ENCODE peak calls at places on chromosomes 2 and 18, in ten cellular contexts. Z, S, T, L, C, R, O, M, J and W are unnamed samples.

GRCh38 chr2:118049140-118050128 is 35.6 kb upstream of the CCDC93 start:
- DNase-seq in Z (no peak), S (no peak), T (no peak), L (no peak), C (no peak), R (no peak), O (no peak), M (no peak), J (no peak), W (no peak)

GRCh38 chr2:98518106-98518505 is 73.4 kb downstream of the INPP4A start:
- DNase-seq in Z (peak; percentile 37), S (no peak), T (no peak), L (peak; percentile 45), C (no peak), R (no peak), O (no peak), M (peak; percentile 50), J (no peak), W (peak; percentile 40)

GRCh38 chr2:26086155-26086634 is 52.3 kb downstream of the RAB10 start:
- DNase-seq in Z (no peak), S (no peak), T (no peak), L (no peak), C (no peak), R (no peak), O (peak; percentile 36), M (no peak), J (no peak), W (no peak)

GRCh38 chr2:147630585-147630984 is 214.2 kb upstream of the ACVR2A start:
- DNase-seq in Z (no peak), S (no peak), T (no peak), L (no peak), C (no peak), R (no peak), O (no peak), M (no peak), J (no peak), W (no peak)

GRCh38 chr18:34990571-34990970 is 50.6 kb upstream of the MAPRE2 start:
- DNase-seq in Z (no peak), S (no peak), T (no peak), L (no peak), C (no peak), R (no peak), O (no peak), M (no peak), J (no peak), W (no peak)

GRCh38 chr2:23859983-23860382 is 66.9 kb downstream of the ATAD2B start:
- DNase-seq in Z (no peak), S (no peak), T (no peak), L (peak; percentile 4), C (no peak), R (no peak), O (no peak), M (no peak), J (no peak), W (no peak)

GRCh38 chr2:64356906-64357305 is 97.1 kb upstream of the LGALSL start:
- DNase-seq in Z (no peak), S (no peak), T (no peak), L (no peak), C (no peak), R (peak; percentile 77), O (no peak), M (no peak), J (no peak), W (no peak)

GRCh38 chr2:191907091-191907490 is 60.2 kb upstream of the CAVIN2 start:
- DNase-seq in Z (no peak), S (no peak), T (no peak), L (peak; percentile 9), C (no peak), R (no peak), O (no peak), M (no peak), J (no peak), W (no peak)

GRCh38 chr2:145692971-145693478 is 1173.1 kb upstream of the ZEB2 start:
- DNase-seq in Z (no peak), S (no peak), T (peak; percentile 37), L (peak; percentile 97), C (no peak), R (no peak), O (no peak), M (no peak), J (no peak), W (no peak)

GRCh38 chr2:221612171-221612570 is 40.1 kb upstream of the EPHA4 start:
- DNase-seq in Z (no peak), S (no peak), T (no peak), L (no peak), C (no peak), R (no peak), O (no peak), M (no peak), J (no peak), W (no peak)

GRCh38 chr2:26068602-26069298 is 34.9 kb downstream of the RAB10 start:
- DNase-seq in Z (peak; percentile 52), S (no peak), T (no peak), L (peak; percentile 95), C (no peak), R (no peak), O (peak; percentile 46), M (peak; percentile 18), J (no peak), W (peak; percentile 27)

GRCh38 chr2:205807758-205808157 is 125.5 kb downstream of the NRP2 start:
- DNase-seq in Z (no peak), S (no peak), T (no peak), L (no peak), C (no peak), R (no peak), O (no peak), M (no peak), J (no peak), W (no peak)

GRCh38 chr2:3463156-3463835 is 56.0 kb downstream of the ADI1 start:
- DNase-seq in Z (no peak), S (no peak), T (no peak), L (no peak), C (no peak), R (no peak), O (no peak), M (no peak), J (peak; percentile 42), W (no peak)

GRCh38 chr2:164928101-164928673 is 27.1 kb downstream of the SLC38A11 start:
- DNase-seq in Z (no peak), S (no peak), T (no peak), L (no peak), C (no peak), R (no peak), O (no peak), M (no peak), J (no peak), W (no peak)

GRCh38 chr18:36493349-36494281 is 196.1 kb downstream of the FHOD3 start:
- DNase-seq in Z (peak; percentile 64), S (no peak), T (no peak), L (no peak), C (no peak), R (no peak), O (no peak), M (no peak), J (no peak), W (no peak)

GRCh38 chr2:36572752-36573125 is 25.2 kb downstream of the FEZ2 start:
- DNase-seq in Z (no peak), S (no peak), T (no peak), L (no peak), C (no peak), R (no peak), O (no peak), M (no peak), J (no peak), W (no peak)

GRCh38 chr2:191041418-191042161 is 27.6 kb upstream of the STAT1 start:
- DNase-seq in Z (peak; percentile 36), S (no peak), T (no peak), L (peak; percentile 57), C (no peak), R (no peak), O (peak; percentile 63), M (no peak), J (no peak), W (no peak)

GRCh38 chr2:213609570-213610170 is 325.4 kb downstream of the SPAG16 start:
- DNase-seq in Z (no peak), S (no peak), T (no peak), L (no peak), C (no peak), R (no peak), O (no peak), M (no peak), J (no peak), W (no peak)

GRCh38 chr18:13323186-13323585 is 104.6 kb downstream of the LDLRAD4 start:
- DNase-seq in Z (no peak), S (no peak), T (no peak), L (no peak), C (peak; percentile 58), R (no peak), O (no peak), M (no peak), J (no peak), W (no peak)

GRCh38 chr2:62822549-62822948 is 117.0 kb downstream of the EHBP1 start:
- DNase-seq in Z (no peak), S (no peak), T (no peak), L (no peak), C (no peak), R (no peak), O (no peak), M (no peak), J (no peak), W (no peak)
- TF ChIP-seq POLR2AphosphoS5 in Z (no peak), S (no peak), T (no peak), L (no peak), C (no peak), R (no peak), O (no peak), M (no peak), J (no peak), W (no peak)

GRCh38 chr18:77207540-77207939 is 42.1 kb upstream of the GALR1 start:
- DNase-seq in Z (peak; percentile 73), S (no peak), T (peak; percentile 56), L (no peak), C (peak; percentile 84), R (no peak), O (peak; percentile 51), M (no peak), J (no peak), W (peak; percentile 40)
- TF ChIP-seq POLR2AphosphoS5 in Z (no peak), S (no peak), T (peak; percentile 3), L (no peak), C (no peak), R (no peak), O (no peak), M (no peak), J (peak; percentile 68), W (no peak)

GRCh38 chr2:160407393-160408204 is 86.0 kb downstream of the RBMS1 start:
- DNase-seq in Z (peak; percentile 88), S (peak; percentile 75), T (peak; percentile 53), L (no peak), C (peak; percentile 95), R (no peak), O (no peak), M (peak; percentile 27), J (peak; percentile 53), W (peak; percentile 18)
- TF ChIP-seq POLR2AphosphoS5 in Z (peak; percentile 27), S (peak; percentile 38), T (peak; percentile 66), L (no peak), C (peak; percentile 43), R (no peak), O (peak; percentile 28), M (no peak), J (no peak), W (no peak)

DNA sequence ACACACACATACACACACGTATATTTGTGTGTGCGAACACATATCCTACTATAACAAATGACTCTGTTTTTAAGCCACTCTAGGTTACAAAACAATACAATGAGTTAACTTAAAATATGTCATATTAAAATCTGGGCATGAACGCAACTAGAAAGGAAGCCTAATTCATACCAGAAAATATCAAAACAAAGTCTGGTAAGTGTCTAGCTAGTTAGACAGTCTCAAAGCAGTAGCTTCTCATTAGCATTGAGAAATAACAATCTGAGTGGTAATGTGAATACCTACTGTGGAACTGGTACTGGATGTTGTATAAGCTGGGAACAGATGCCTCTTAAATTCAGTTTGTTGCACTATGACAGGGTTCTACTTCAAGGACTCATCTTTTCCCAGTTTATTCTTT is 32.5 kb upstream of the WIPF1 start:
- DNase-seq in Z (no peak), S (no peak), T (no peak), L (no peak), C (no peak), R (no peak), O (no peak), M (no peak), J (no peak), W (no peak)
- TF ChIP-seq POLR2AphosphoS5 in Z (no peak), S (no peak), T (no peak), L (no peak), C (no peak), R (no peak), O (no peak), M (no peak), J (peak; percentile 45), W (no peak)